ENCODE peak calls at places on chromosomes 12 and 14, in four cellular contexts. A, H, O and V are unnamed samples.

GRCh38 chr12:4938900-4939299 is 29.2 kb downstream of the KCNA1 start:
- DNase-seq in H (no peak), O (no peak), A (no peak), V (no peak)

GRCh38 chr12:103503546-103504480 is 8.0 kb upstream of the C12orf42 start:
- DNase-seq in A (peak), O (peak), H (peak), V (peak)

GRCh38 chr12:132139912-132140311 is 4.2 kb downstream of the DDX51 start:
- DNase-seq in O (no peak), A (no peak), H (no peak), V (no peak)

GRCh38 chr12:129696952-129697351 is 206.9 kb downstream of the TMEM132D start:
- DNase-seq in H (no peak), A (peak), O (no peak), V (no peak)

GRCh38 chr14:67787673-67788072 is 28.7 kb downstream of the ZFYVE26 start:
- DNase-seq in H (no peak), O (no peak), A (no peak), V (no peak)

GRCh38 chr12:47035459-47035858 is 44.0 kb upstream of the PCED1B start:
- DNase-seq in O (no peak), A (peak), H (no peak), V (no peak)

GRCh38 chr14:69845787-69846186 is 33.4 kb upstream of the SMOC1 start:
- DNase-seq in H (no peak), A (no peak), O (peak), V (no peak)

GRCh38 chr14:75069811-75070145 is 337 bp downstream of the ZC2HC1C start:
- DNase-seq in A (no peak), H (no peak), O (peak), V (no peak)

GRCh38 chr14:95440951-95441350 is 75.5 kb downstream of the SYNE3 start:
- DNase-seq in O (no peak), H (no peak), A (no peak), V (no peak)

GRCh38 chr14:43369710-43370109 is 1137.4 kb downstream of the FSCB start:
- DNase-seq in O (no peak), A (no peak), H (no peak), V (no peak)

GRCh38 chr12:108922918-108923317 is 43.0 kb downstream of the DAO start:
- DNase-seq in O (no peak), A (no peak), H (no peak), V (no peak)

GRCh38 chr14:35340616-35341453 is 48.7 kb downstream of the PSMA6 start:
- DNase-seq in A (no peak), H (no peak), O (no peak), V (no peak)

GRCh38 chr12:116381744-116382455 is 104.4 kb upstream of the MED13L start:
- DNase-seq in A (peak), H (no peak), O (no peak), V (no peak)

GRCh38 chr12:3315201-3315661 is 175.8 kb upstream of the PRMT8 start:
- DNase-seq in H (no peak), A (no peak), O (no peak), V (no peak)

GRCh38 chr12:98403936-98404335 is 111.5 kb upstream of the TMPO start:
- DNase-seq in O (no peak), A (no peak), H (no peak), V (no peak)

GRCh38 chr12:125533434-125534029 is 468.3 kb downstream of the AACS start:
- DNase-seq in O (peak), A (peak), H (no peak), V (peak)

GRCh38 chr14:101836131-101836530 is 74.6 kb downstream of the PPP2R5C start:
- DNase-seq in O (no peak), A (no peak), H (no peak), V (no peak)

GRCh38 chr12:34219046-34219770 is 196.9 kb downstream of the ALG10 start:
- DNase-seq in O (no peak), H (no peak), A (no peak), V (no peak)

GRCh38 chr14:53493310-53493709 is 340.2 kb upstream of the DDHD1 start:
- DNase-seq in H (no peak), O (no peak), A (no peak), V (no peak)

GRCh38 chr14:104294983-104295680 is 156.7 kb downstream of the KIF26A start:
- DNase-seq in A (no peak), H (no peak), O (no peak), V (no peak)

GRCh38 chr12:110498984-110499706 is 2.8 kb downstream of the VPS29 start:
- DNase-seq in A (peak), H (no peak), O (peak), V (peak)

GRCh38 chr14:51488569-51489220 is 163.0 kb upstream of the FRMD6 start:
- DNase-seq in A (no peak), H (no peak), O (no peak), V (no peak)

GRCh38 chr12:52069410-52070242 is at the start of gene ATG101:
- DNase-seq in A (peak), H (peak), O (peak), V (peak)

GRCh38 chr14:49512147-49512551 is 74.0 kb downstream of the RPS29 start:
- DNase-seq in A (peak), O (no peak), H (peak), V (no peak)
- TF ChIP-seq CTCF in A (no peak), O (no peak), H (no peak), V (no peak)

DNA sequence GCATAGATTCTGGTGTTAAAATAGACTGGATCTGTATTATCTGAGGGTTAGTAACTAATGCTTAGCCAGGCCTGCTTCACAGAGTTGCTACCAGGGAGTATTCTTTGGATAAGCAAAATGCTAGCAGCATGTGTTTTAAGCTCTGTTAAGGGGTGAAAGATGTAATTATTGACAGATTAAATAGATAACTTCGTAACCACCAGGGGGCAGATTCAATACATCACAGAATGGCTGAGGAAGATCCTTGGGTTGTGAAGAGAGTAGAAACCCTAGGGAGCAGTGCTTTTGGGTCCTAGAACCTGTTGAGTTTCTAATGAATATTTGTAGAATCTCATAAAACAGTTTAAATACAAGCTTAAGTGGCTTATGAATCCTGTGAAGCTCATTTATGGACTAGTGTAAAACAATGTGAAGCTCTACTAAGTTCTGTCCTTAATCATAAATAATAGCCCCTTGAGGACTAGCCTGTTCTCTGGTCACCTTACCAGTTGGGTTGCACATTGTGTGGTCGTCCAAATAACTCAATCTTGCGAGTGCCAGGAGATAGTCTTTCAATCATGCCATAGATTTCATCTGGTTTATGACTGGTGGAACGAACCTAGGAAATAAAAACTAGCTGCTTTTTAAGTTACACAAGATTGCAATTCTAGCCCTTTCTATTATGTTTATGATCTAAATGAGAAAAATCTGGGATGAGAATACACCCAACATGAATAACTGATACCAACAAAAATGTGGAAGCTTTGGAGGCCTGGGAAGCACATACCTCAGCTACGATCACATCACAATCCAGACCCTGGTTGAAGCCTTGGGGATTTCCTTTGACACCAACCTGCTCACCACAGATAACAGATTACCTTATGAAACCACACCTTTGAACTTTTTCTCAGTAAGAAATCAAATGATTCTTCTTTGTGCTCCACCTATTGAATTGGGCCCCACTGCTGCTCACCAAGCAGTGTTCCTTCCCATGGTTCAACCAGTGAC is 12.3 kb downstream of the METTL3 start:
- DNase-seq in O (peak), A (peak), H (peak), V (peak)
- TF ChIP-seq MAX in O (no peak), A (no peak), H (no peak), V (no peak)

GRCh38 chr12:106771425-106771824 is 3.1 kb upstream of the RIC8B start:
- DNase-seq in O (peak), H (no peak), A (peak), V (no peak)

GRCh38 chr12:106774808-106775524 is 484 bp downstream of the RIC8B start:
- DNase-seq in A (no peak), H (no peak), O (no peak), V (no peak)

GRCh38 chr12:106773286-106773685 is 1.2 kb upstream of the RIC8B start:
- DNase-seq in O (no peak), H (no peak), A (peak), V (peak)

GRCh38 chr12:106776897-106777296 is 2.4 kb downstream of the RIC8B start:
- DNase-seq in O (no peak), H (no peak), A (no peak), V (no peak)

DNA sequence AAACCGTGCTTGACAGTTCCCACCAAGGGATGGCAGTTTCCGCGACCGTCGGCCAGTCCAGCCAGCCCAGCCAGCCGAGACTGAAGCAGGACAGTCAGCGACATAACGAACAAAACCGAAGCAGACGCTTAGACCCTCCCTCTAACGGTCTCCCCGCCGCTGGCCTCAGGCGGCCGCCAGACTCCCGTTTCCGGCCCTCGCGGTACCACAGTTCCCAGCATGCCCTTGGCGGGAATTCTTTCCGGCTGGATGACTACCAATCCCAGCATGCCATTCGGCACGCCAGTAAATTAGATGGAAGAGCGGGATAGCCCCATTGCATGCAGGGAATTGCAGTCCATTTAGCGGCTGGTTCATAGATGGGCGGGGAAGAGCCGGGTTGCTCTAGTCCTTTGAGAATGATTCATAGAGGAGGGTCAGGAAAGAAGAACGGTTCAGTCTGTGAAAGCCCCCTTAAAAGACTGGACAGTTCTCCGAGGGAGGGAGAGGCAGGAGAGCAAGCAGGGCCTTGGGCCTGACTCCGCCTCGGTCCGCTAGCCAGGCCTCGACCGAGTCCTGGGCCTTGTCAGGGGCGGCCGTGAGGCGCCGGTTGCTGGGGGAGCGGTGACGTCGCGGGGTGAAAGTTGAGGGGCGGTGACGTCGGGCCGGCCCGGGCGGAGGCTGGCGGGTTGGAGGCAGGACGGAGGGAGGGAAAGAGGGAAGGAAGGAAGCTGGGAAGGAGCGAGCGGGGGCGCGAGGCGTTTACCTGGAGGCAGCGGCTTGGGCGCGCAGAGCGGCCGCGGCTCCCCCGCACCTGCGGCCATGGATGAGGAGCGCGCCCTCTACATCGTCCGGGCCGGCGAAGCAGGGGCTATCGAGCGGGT is at the start of gene RIC8B:
- DNase-seq in H (peak), A (peak), O (peak), V (peak)
- TF ChIP-seq POLR2A in H (peak), A (peak), O (peak), V (peak)

GRCh38 chr14:90559811-90560492 is 163.1 kb downstream of the CALM1 start:
- DNase-seq in A (no peak), O (no peak), H (no peak), V (no peak)

GRCh38 chr14:90561920-90562319 is 165.1 kb downstream of the CALM1 start:
- DNase-seq in H (no peak), A (no peak), O (no peak), V (no peak)

GRCh38 chr14:90561031-90561430 is 164.2 kb downstream of the CALM1 start:
- DNase-seq in O (no peak), A (no peak), H (no peak), V (no peak)

GRCh38 chr14:90558983-90559590 is 162.3 kb downstream of the CALM1 start:
- DNase-seq in O (no peak), A (no peak), H (no peak), V (no peak)

DNA sequence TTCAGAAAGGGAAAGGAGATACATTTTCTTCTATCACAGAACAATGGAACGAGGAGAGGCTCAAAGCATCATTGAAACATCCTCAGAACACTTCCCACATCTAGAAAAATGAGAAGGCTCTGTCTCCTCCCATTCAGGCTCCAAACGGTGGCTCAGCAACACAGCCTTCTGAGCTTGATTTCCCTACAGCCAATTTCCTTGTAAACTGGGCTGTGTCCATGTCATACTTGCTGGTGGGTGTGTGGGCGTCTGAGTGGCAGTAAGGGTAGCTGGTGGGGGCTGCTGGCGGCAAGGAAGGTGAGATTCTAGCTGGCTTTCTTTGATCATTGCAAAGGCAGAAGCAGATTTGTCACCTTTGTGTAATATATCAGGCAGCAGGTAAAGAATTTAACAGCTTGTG is 163.7 kb downstream of the CALM1 start:
- DNase-seq in H (no peak), O (no peak), A (no peak), V (no peak)
- TF ChIP-seq CTCF in H (no peak), O (no peak), A (no peak), V (no peak)

GRCh38 chr12:111557271-111558106 is 41.6 kb downstream of the ATXN2 start:
- DNase-seq in H (no peak), O (no peak), A (no peak), V (no peak)
- TF ChIP-seq MAX in H (no peak), O (no peak), A (no peak), V (no peak)

GRCh38 chr12:95820096-95820703 is 29.6 kb upstream of the NTN4 start:
- DNase-seq in H (peak), A (peak), O (peak), V (peak)

GRCh38 chr12:95810411-95810810 is 19.8 kb upstream of the NTN4 start:
- DNase-seq in O (no peak), H (no peak), A (no peak), V (no peak)

DNA sequence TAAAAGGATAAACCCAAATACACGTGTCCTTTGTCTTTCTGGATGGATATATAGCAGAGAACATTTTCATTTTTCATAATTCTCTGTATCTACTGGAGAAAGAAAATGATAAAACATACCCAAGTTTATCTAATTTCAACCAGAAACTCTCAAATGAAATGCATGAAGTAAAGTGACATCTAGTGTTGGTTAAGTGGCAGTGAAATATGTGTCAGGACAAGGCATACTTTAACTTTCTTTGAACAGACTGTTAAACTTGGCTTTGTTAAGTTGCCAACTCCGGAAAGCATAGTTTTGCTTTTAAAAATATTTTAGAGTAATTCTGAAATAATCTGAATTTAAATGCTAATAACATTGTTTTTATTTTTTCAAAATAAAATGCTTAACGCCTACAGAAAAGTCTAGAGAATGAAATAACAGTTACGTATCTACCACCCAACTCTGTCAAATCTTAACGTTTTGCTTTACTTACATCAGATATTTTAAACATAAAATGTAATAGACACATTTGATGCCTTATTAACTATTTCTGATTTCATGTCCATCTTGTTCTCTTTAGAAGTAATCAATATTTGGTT is 25.2 kb upstream of the NTN4 start:
- DNase-seq in O (peak), H (no peak), A (peak), V (peak)
- TF ChIP-seq POLR2A in O (no peak), H (no peak), A (no peak), V (no peak)